ENCODE peak calls at places on chromosomes 7 and 10, in nine cellular contexts. X, D, I, F, Y, P, M, S and U are unnamed samples.

GRCh38 chr7:74216361-74216761 is 6.6 kb downstream of the LAT2 start:
- DNase-seq in F (no peak), D (peak), X (no peak), S (no peak), Y (no peak), I (no peak), P (no peak), M (no peak), U (no peak)

GRCh38 chr10:43265799-43266721 is 805 bp downstream of the RASGEF1A start:
- DNase-seq in P (peak), Y (peak), S (peak), M (no peak), X (peak), I (no peak), F (peak), D (no peak), U (no peak)

GRCh38 chr7:102432476-102433318 is 678 bp upstream of the ORAI2 start:
- DNase-seq in P (no peak), D (peak), M (no peak), S (no peak), F (no peak), I (no peak), X (no peak), Y (no peak), U (no peak)

GRCh38 chr10:60456053-60456452 is 66.4 kb upstream of the ANK3 start:
- DNase-seq in I (peak), Y (no peak), S (no peak), F (no peak), D (no peak), P (no peak), M (no peak), X (no peak), U (no peak)

GRCh38 chr10:132443605-132443997 is 46.6 kb downstream of the PWWP2B start:
- DNase-seq in M (peak), Y (no peak), P (no peak), I (peak), D (no peak), S (peak), X (no peak), F (no peak), U (no peak)

GRCh38 chr10:49053053-49053997 is 62.0 kb downstream of the VSTM4 start:
- DNase-seq in D (peak), I (peak), X (no peak), Y (no peak), P (no peak), S (no peak), M (no peak), F (no peak), U (no peak)

GRCh38 chr10:97904576-97904975 is 54.9 kb downstream of the GOLGA7B start:
- DNase-seq in F (no peak), I (no peak), D (no peak), X (no peak), S (no peak), M (no peak), P (no peak), Y (no peak), U (no peak)

GRCh38 chr10:101092742-101093386 is 31.1 kb downstream of the KAZALD1 start:
- DNase-seq in I (no peak), X (no peak), D (no peak), Y (no peak), P (no peak), F (no peak), S (no peak), M (no peak), U (no peak)

GRCh38 chr7:104106106-104106505 is 101.7 kb downstream of the ORC5 start:
- DNase-seq in M (no peak), Y (no peak), X (no peak), D (no peak), P (no peak), I (peak), F (no peak), S (no peak), U (no peak)

GRCh38 chr10:75170215-75170614 is 40.4 kb upstream of the VDAC2 start:
- DNase-seq in S (no peak), M (no peak), I (no peak), P (no peak), F (no peak), D (no peak), X (no peak), Y (no peak), U (no peak)

GRCh38 chr7:155371884-155372781 is 74.5 kb downstream of the INSIG1 start:
- DNase-seq in D (peak), X (no peak), F (no peak), S (no peak), Y (no peak), M (peak), I (no peak), P (no peak), U (no peak)

GRCh38 chr7:129684777-129685176 is 73.3 kb downstream of the NRF1 start:
- DNase-seq in F (no peak), S (no peak), I (no peak), Y (no peak), P (no peak), X (no peak), D (no peak), M (no peak), U (peak)

GRCh38 chr7:7909376-7909775 is 59.2 kb upstream of the GLCCI1 start:
- DNase-seq in P (no peak), S (no peak), I (no peak), Y (no peak), D (no peak), M (no peak), F (no peak), X (no peak), U (no peak)

GRCh38 chr10:102159051-102159597 is 6.9 kb downstream of the NOLC1 start:
- DNase-seq in I (no peak), D (no peak), Y (no peak), X (no peak), S (no peak), P (no peak), M (no peak), F (no peak), U (no peak)

GRCh38 chr7:20798694-20799121 is 12.0 kb upstream of the SP8 start:
- DNase-seq in M (no peak), P (no peak), F (no peak), I (no peak), Y (no peak), D (no peak), S (no peak), X (no peak), U (no peak)

GRCh38 chr7:15323545-15323944 is 238.3 kb downstream of the AGMO start:
- DNase-seq in I (no peak), F (no peak), M (no peak), D (no peak), X (no peak), Y (no peak), P (no peak), S (no peak), U (no peak)

GRCh38 chr10:26269754-26270153 is 53.2 kb downstream of the GAD2 start:
- DNase-seq in M (no peak), P (no peak), Y (no peak), X (no peak), I (peak), D (peak), S (no peak), F (no peak), U (peak)

GRCh38 chr10:285216-285967 is 150.1 kb downstream of the ZMYND11 start:
- DNase-seq in P (no peak), X (no peak), M (no peak), S (no peak), I (peak), D (no peak), F (no peak), Y (no peak), U (no peak)

GRCh38 chr7:18768256-18768655 is 272.7 kb downstream of the HDAC9 start:
- DNase-seq in M (no peak), S (no peak), P (no peak), I (no peak), D (no peak), X (no peak), F (no peak), Y (no peak), U (no peak)

GRCh38 chr7:149196705-149197171 is 1.4 kb downstream of the ZNF282 start:
- DNase-seq in P (no peak), Y (no peak), S (no peak), D (peak), I (peak), F (peak), M (peak), X (peak), U (no peak)

GRCh38 chr7:149197675-149198074 is 2.3 kb downstream of the ZNF282 start:
- DNase-seq in D (no peak), Y (no peak), M (no peak), F (no peak), X (no peak), I (peak), P (no peak), S (no peak), U (no peak)

GRCh38 chr7:149194799-149195179 is 557 bp upstream of the ZNF282 start:
- DNase-seq in Y (no peak), D (no peak), F (no peak), I (peak), M (no peak), X (no peak), P (no peak), S (no peak), U (no peak)

GRCh38 chr7:149196151-149196704 is 882 bp downstream of the ZNF282 start:
- DNase-seq in I (no peak), M (peak), F (peak), D (peak), X (no peak), P (no peak), S (peak), Y (no peak), U (no peak)

DNA sequence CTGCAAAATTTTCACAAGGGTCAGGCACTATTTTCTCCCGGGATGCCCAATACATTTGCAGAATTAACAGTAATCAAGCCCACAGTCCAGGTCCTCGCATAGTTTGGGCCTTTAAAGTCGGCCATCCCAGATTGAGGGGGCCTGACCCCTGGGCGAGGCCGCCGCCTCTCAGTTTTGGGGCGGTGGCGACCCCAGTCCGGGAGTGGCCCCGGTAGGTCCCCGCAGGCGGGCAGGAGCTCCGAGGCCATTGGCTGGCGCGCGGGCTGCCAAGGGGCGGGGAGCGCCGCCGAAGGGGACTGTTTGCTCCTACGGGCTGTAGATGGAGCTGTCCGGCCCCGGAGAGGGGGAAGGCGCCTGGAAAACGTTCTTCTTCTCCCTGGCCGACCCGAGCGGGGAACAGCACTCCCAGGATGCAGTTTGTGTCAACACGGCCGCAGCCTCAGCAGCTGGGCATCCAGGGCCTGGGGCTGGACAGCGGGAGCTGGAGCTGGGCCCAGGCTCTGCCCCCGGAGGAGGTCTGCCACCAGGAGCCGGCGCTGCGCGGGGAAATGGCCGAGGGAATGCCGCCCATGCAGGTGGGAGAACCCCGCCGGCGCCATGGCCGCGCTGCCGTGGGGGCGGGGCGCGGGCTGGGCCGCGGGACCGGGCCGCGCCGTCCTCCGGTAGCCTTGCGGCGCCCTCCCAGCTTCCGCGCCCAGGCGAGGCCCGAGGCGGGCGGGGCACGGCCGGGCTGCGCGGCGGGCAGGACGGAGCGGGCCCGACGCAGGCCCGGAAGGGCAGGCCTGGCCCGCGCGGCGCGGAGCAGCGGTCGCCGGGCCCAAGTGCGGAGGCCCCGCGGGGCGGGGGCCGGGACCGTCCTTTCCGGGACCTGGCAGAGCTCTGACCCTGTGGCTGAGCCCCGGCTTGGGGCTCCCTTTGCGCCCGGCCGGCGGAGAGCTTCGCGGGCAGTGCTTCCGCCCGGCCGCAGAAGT is at the start of gene ZNF282:
- DNase-seq in X (peak), S (peak), P (peak), Y (peak), F (peak), I (peak), D (peak), M (peak), U (peak)
- TF ChIP-seq CTCF in X (peak), S (no peak), P (peak), Y (no peak), F (peak), I (peak), D (peak), M (peak), U (peak)

GRCh38 chr7:1529383-1530116 is 952 bp upstream of the MAFK start:
- DNase-seq in D (no peak), F (no peak), I (no peak), S (no peak), Y (no peak), M (peak), X (no peak), P (peak), U (no peak)
- H3K4me3 ChIP-seq in D (no peak), F (no peak), I (no peak), S (no peak), Y (no peak), M (no peak), X (no peak), P (no peak), U (no peak)

GRCh38 chr10:93819520-93819919 is 61.8 kb downstream of the LGI1 start:
- DNase-seq in X (no peak), P (no peak), Y (no peak), S (no peak), M (no peak), I (no peak), D (no peak), F (no peak), U (no peak)

GRCh38 chr10:93813507-93814465 is 56.0 kb downstream of the LGI1 start:
- DNase-seq in S (no peak), F (peak), P (peak), M (peak), Y (peak), I (peak), X (peak), D (peak), U (no peak)

GRCh38 chr10:93818086-93818485 is 60.4 kb downstream of the LGI1 start:
- DNase-seq in M (no peak), F (no peak), I (no peak), D (no peak), P (no peak), Y (no peak), S (no peak), X (no peak), U (no peak)

GRCh38 chr10:93815304-93816091 is 57.8 kb downstream of the LGI1 start:
- DNase-seq in F (no peak), M (no peak), I (no peak), S (no peak), Y (no peak), D (peak), P (no peak), X (no peak), U (no peak)

DNA sequence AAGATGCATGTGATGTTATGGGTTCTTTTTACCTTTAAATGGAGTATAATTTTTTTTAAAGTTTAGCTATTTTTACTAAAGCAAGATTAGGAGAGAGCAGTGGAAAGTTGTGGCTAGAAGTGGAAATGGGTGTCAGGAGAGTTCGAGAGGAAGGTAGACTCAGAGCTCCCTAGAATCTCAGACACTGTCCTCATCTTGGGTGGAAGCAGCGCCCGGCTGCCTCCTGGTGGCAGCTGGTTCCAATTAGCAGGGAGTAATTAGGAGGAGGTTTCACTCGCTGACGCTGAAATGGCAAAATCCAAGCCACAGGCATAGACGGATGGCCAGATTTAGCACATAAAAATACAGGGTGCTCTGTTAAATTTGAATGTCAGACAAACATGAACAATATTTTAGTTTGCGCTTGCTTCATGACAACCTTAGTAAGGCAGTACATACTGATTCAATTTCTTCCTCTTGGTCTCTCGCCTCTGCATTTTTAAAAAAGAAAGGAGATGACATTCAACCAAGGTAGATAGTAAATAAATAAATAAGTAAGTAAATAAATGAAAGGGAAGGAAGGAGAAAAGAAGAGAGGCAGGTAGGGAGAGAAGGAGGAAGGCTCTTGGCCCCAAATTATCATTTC is 58.5 kb downstream of the LGI1 start:
- DNase-seq in I (peak), M (peak), P (peak), D (peak), X (peak), F (peak), S (no peak), Y (peak), U (peak)
- TF ChIP-seq CTCF in I (peak), M (peak), P (peak), D (peak), X (peak), F (peak), S (no peak), Y (no peak), U (peak)

DNA sequence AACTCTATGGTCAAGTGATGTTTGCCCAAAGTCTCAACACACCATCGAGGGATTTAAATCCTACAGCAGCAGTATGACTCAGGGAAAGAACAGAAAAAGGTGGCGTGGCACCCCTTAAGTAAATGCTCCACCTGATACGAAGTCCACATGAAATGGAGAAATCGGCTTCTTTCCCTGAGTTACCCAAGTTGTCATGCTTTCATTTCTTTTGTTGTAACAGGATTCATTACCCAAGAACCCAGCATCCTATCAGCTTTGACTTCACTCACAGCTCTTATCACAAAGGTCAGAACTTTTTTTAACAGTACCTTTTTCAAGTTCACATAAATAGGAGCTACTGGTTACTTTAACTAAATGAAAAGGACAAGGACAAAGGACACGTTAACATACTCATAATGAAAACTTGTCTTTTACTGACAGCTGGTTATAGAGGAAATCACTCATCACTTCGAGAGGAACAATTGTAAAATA is 219.8 kb upstream of the FRMD4A start:
- DNase-seq in Y (no peak), X (no peak), D (no peak), P (no peak), F (peak), S (no peak), M (no peak), I (peak), U (no peak)
- H3K4me3 ChIP-seq in Y (no peak), X (no peak), D (no peak), P (no peak), F (no peak), S (no peak), M (no peak), I (no peak), U (no peak)